ENCODE peak calls at places on chromosomes 1 and 21, in four cellular contexts. I is endodermal cell, K is right atrium auricular region, P is fibroblast of lung. N is an unnamed sample. For H3K4me1, the result is how much of the 10 kb centered on the place peaks cover.

GRCh38 chr1:38243106-38243505 is 196.5 kb upstream of the POU3F1 start:
- DNase-seq in K (no peak), I (peak), P (no peak), N (no peak)

GRCh38 chr1:94416901-94417701 is 1.1 kb upstream of the ABCD3 start:
- DNase-seq in I (peak), K (peak), P (peak), N (no peak)

GRCh38 chr1:119101563-119101962 is 38.9 kb downstream of the WARS2 start:
- DNase-seq in K (no peak), I (no peak), P (peak), N (peak)

GRCh38 chr1:44775930-44776748 is 799 bp downstream of the RPS8 start:
- DNase-seq in P (no peak), I (no peak), K (no peak), N (no peak)

GRCh38 chr1:119367332-119368124 is 1.1 kb upstream of the HAO2 start:
- DNase-seq in P (peak), I (peak), K (no peak), N (no peak)

GRCh38 chr1:176987016-176987415 is 177.5 kb downstream of the ASTN1 start:
- DNase-seq in I (no peak), P (peak), K (no peak), N (no peak)

GRCh38 chr1:27872059-27872801 is at the start of gene THEMIS2:
- DNase-seq in P (peak), I (peak), K (no peak), N (no peak)

GRCh38 chr1:226653311-226653921 is 85.7 kb downstream of the ITPKB start:
- DNase-seq in I (no peak), K (no peak), P (no peak), N (no peak)

GRCh38 chr1:41233708-41234107 is 8.4 kb downstream of the SCMH1 start:
- DNase-seq in K (no peak), I (no peak), P (no peak), N (no peak)

GRCh38 chr1:180906511-180906910 is 6.2 kb upstream of the KIAA1614 start:
- DNase-seq in P (no peak), I (peak), K (peak), N (peak)

GRCh38 chr1:13749543-13750307 is 49.7 kb downstream of the PRDM2 start:
- DNase-seq in K (peak), P (peak), I (peak), N (peak)

GRCh38 chr1:192491804-192492554 is 83.6 kb upstream of the RGS1 start:
- DNase-seq in I (no peak), K (no peak), P (no peak), N (no peak)

GRCh38 chr1:109794319-109795132 is 30.8 kb upstream of the EPS8L3 start:
- DNase-seq in I (peak), P (peak), K (no peak), N (peak)

GRCh38 chr1:178271471-178271870 is 177.6 kb downstream of the RASAL2 start:
- DNase-seq in I (no peak), P (peak), K (no peak), N (no peak)

GRCh38 chr1:233635765-233636502 is 22.0 kb downstream of the KCNK1 start:
- DNase-seq in K (no peak), I (peak), P (peak), N (no peak)

GRCh38 chr21:29304577-29304976 is 5.9 kb downstream of the BACH1 start:
- DNase-seq in P (peak), K (no peak), I (no peak), N (no peak)
- H3K4me1 ChIP-seq in P (under half), K (half or more), I (under half), N (half or more)

GRCh38 chr1:48498096-48498791 is 26.2 kb upstream of the SPATA6 start:
- DNase-seq in K (peak), P (peak), I (peak), N (peak)
- H3K27ac ChIP-seq in K (no peak), P (no peak), I (no peak), N (no peak)

GRCh38 chr1:64934115-64934880 is 32.1 kb downstream of the JAK1 start:
- DNase-seq in I (no peak), P (peak), K (peak), N (peak)
- H3K4me3 ChIP-seq in I (no peak), P (peak), K (no peak), N (no peak)

GRCh38 chr1:84930831-84931230 is 37.8 kb upstream of the LPAR3 start:
- DNase-seq in I (no peak), K (no peak), P (no peak), N (no peak)
- H3K4me1 ChIP-seq in I (under half), K (under half), P (under half), N (under half)

GRCh38 chr21:29298348-29299045 is at the start of gene BACH1:
- DNase-seq in K (peak), P (peak), I (peak), N (peak)

GRCh38 chr21:29297483-29298347 is 1.0 kb upstream of the BACH1 start:
- DNase-seq in K (no peak), P (no peak), I (no peak), N (no peak)

GRCh38 chr21:29293495-29293894 is 5.2 kb upstream of the BACH1 start:
- DNase-seq in P (no peak), I (no peak), K (no peak), N (no peak)

GRCh38 chr21:29296452-29296851 is 2.3 kb upstream of the BACH1 start:
- DNase-seq in I (no peak), K (no peak), P (no peak), N (no peak)

DNA sequence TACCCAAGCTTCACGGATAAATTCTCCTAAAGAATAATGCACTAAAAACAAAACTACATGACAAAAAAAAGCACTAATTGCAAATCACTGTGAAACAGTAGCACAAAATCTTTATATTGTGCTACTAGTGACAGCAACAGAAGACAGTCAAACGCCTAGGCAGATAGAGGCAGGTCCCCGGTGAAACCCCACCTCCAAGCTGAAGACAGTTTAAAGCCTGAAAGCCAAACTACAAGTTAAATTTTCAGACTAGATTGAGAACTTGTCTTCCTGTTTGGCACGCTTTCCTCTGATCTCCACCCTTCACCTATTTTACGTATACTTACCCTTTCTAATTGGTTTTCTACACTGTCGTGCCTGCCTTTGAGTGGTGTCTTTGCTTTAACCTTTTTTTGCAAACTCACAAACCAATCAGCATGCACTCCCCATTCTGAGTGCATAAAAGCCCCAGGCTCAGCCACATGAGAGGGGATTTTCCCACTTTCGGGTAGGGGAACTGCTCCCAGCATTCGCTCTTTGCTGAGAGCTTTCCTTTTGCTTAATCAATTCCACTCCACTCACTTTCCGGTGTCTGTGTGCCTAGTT is 3.6 kb upstream of the BACH1 start:
- DNase-seq in K (no peak), P (no peak), I (no peak), N (no peak)
- H3K27ac ChIP-seq in K (no peak), P (no peak), I (no peak), N (no peak)

GRCh38 chr1:228211871-228212414 is 4.1 kb downstream of the OBSCN start:
- DNase-seq in K (no peak), P (no peak), I (no peak), N (no peak)
- H3K4me3 ChIP-seq in K (no peak), P (no peak), I (no peak), N (no peak)

DNA sequence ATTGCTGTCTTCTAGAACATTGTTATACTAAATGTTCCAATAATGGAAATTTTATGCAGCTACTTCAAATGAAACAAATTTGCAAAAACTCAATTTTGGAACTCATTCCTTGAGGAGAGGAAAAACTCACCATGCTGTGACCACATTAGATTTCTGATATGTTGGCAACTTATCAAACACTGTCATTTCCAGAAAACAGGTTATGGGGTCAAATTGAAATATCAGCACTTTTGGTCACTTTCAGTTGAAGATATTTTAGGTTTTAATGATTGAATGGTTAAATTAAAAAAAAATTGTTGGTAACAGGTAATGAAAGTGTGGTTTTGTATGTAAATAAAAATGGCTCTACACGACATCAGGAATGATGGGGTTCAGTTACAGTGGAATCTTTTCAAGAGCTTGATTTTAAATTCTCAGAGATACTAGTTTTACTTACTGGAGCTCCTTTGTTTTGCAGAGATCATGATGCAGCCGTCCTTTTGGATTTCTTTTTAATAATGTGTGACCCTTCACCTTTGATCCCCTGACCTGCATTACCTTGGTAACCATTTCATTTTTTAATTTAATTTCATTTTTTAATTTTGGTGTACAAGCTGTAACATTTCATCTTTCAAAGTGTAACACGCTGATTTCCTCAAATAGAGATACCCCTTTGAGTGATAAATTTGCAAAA is 86.2 kb downstream of the CAMTA1 start:
- DNase-seq in P (no peak), I (no peak), K (no peak), N (no peak)
- H3K4me1 ChIP-seq in P (under half), I (under half), K (under half), N (half or more)

DNA sequence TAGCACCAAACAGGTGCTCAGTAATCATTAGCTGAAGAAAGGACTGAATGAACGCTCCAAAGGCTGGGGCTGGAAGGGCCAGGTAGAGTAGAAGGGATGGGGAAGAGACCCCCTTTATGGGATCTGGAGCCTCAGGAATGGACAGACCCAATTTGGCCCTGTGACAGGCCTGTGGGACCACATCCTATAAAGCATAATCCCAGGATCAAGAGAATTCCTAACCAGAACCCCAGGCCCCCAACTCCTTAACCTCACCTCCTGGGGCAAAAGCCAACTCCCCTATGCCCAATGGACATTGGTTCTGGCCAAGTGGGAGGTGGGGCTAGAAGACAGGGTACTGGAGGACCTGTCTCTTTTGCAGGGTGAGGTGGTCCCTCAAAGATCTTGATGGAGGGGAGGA is 9.2 kb downstream of the HPCAL4 start:
- DNase-seq in I (no peak), P (no peak), K (no peak), N (no peak)
- H3K27ac ChIP-seq in I (no peak), P (no peak), K (no peak), N (no peak)